ENCODE peak calls at places on chromosomes 2 and 18, in nine cellular contexts. R, Q, H, X, Y, A, S, J and F are unnamed samples.
A peak's percentile ranks its signal among the peaks of the same experiment; 100 is the strongest.

GRCh38 chr2:40165503-40165867 is 286.4 kb downstream of the SLC8A1 start:
- DNase-seq in R (peak; percentile 33), A (peak; percentile 42), J (no peak), Y (no peak), S (no peak), Q (no peak), H (no peak), X (no peak), F (no peak)

GRCh38 chr2:17830053-17831034 is 14.1 kb downstream of the MSGN1 start:
- DNase-seq in X (peak; percentile 26), Q (peak; percentile 66), A (peak; percentile 14), R (peak; percentile 54), Y (peak; percentile 91), H (peak; percentile 63), S (no peak), J (peak; percentile 72), F (peak; percentile 75)

GRCh38 chr2:26238301-26238958 is 6.0 kb downstream of the HADHA start:
- DNase-seq in S (no peak), X (no peak), R (no peak), Q (peak; percentile 26), A (no peak), Y (no peak), J (no peak), H (no peak), F (no peak)

GRCh38 chr2:223865907-223866508 is 28.6 kb upstream of the AP1S3 start:
- DNase-seq in J (no peak), S (no peak), R (no peak), X (no peak), Q (no peak), H (peak; percentile 28), A (no peak), Y (no peak), F (no peak)

GRCh38 chr2:27024812-27025211 is 8.0 kb upstream of the TMEM214 start:
- DNase-seq in Y (peak; percentile 38), H (no peak), R (no peak), A (no peak), J (no peak), X (no peak), S (no peak), Q (no peak), F (no peak)

GRCh38 chr2:201233192-201234166 is 26.9 kb upstream of the CASP8 start:
- DNase-seq in Y (no peak), X (peak; percentile 65), S (no peak), R (no peak), Q (no peak), J (peak; percentile 84), A (no peak), H (peak; percentile 96), F (peak; percentile 83)

GRCh38 chr2:137096693-137097092 is 331.3 kb downstream of the THSD7B start:
- DNase-seq in S (no peak), H (peak; percentile 1), R (no peak), X (no peak), Y (no peak), A (no peak), J (no peak), Q (no peak), F (no peak)

GRCh38 chr18:13313006-13313661 is 94.6 kb downstream of the LDLRAD4 start:
- DNase-seq in J (no peak), R (no peak), S (no peak), X (no peak), Y (no peak), H (no peak), Q (no peak), A (no peak), F (no peak)

GRCh38 chr2:238239552-238239871 is 326 bp downstream of the HES6 start:
- DNase-seq in J (no peak), Y (peak; percentile 71), Q (no peak), R (no peak), S (no peak), A (no peak), H (peak; percentile 21), X (no peak), F (no peak)

GRCh38 chr2:238238311-238238765 is 1.5 kb downstream of the HES6 start:
- DNase-seq in X (no peak), A (no peak), J (no peak), S (no peak), H (no peak), Y (no peak), Q (no peak), R (no peak), F (no peak)

GRCh38 chr2:238240761-238241711 is 1.2 kb upstream of the HES6 start:
- DNase-seq in S (no peak), X (no peak), Q (no peak), A (no peak), H (peak; percentile 67), R (no peak), Y (peak; percentile 86), J (peak; percentile 64), F (no peak)

GRCh38 chr2:238238766-238239551 is 879 bp downstream of the HES6 start:
- DNase-seq in X (no peak), J (no peak), A (no peak), S (no peak), Y (peak; percentile 52), Q (no peak), R (no peak), H (no peak), F (no peak)

GRCh38 chr2:238239872-238240760 is at the start of gene HES6:
- DNase-seq in R (peak; percentile 71), X (no peak), Y (peak; percentile 97), S (peak; percentile 60), Q (peak; percentile 80), J (peak; percentile 97), A (peak; percentile 48), H (peak; percentile 91), F (peak; percentile 93)
- TF ChIP-seq CTCF in R (no peak), X (no peak), Y (no peak), S (no peak), Q (no peak), J (no peak), A (no peak), H (no peak), F (no peak)

GRCh38 chr2:61949458-61950107 is 44.1 kb downstream of the COMMD1 start:
- DNase-seq in J (no peak), R (no peak), Y (no peak), A (no peak), H (peak; percentile 24), S (no peak), X (no peak), Q (no peak), F (no peak)

GRCh38 chr2:61950133-61950560 is 44.7 kb downstream of the COMMD1 start:
- DNase-seq in J (no peak), X (no peak), Y (no peak), A (no peak), R (no peak), S (no peak), Q (no peak), H (no peak), F (no peak)

GRCh38 chr2:61950571-61951315 is 45.3 kb downstream of the COMMD1 start:
- DNase-seq in X (no peak), Y (no peak), Q (no peak), A (no peak), J (no peak), H (no peak), R (no peak), S (no peak), F (no peak)

GRCh38 chr2:61952291-61952690 is 46.8 kb downstream of the COMMD1 start:
- DNase-seq in Q (no peak), S (no peak), Y (no peak), J (no peak), A (no peak), X (no peak), R (no peak), H (no peak), F (no peak)

DNA sequence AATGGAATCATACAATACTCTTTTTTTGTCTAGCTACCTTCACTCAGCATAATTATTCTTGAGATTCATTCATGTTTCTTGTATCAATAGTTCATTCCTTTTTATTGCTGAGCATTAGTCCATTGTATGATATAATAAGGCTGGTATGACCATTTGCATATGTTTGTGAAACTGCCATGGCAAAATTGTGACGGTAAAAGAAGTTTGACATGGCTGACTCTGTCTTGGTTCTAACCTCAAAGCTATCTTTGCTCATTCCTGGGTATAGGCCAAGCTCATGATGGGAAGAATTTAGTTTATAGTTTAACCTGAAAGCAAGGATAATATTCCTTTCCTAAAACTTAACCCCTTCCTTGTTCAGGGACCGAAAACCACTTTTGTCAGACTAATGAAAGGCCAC is 46.4 kb downstream of the COMMD1 start:
- DNase-seq in S (no peak), R (no peak), A (no peak), J (no peak), Y (no peak), X (no peak), H (no peak), Q (no peak), F (no peak)
- TF ChIP-seq CTCF in S (no peak), R (no peak), A (no peak), J (no peak), Y (no peak), X (no peak), H (no peak), Q (no peak), F (no peak)

DNA sequence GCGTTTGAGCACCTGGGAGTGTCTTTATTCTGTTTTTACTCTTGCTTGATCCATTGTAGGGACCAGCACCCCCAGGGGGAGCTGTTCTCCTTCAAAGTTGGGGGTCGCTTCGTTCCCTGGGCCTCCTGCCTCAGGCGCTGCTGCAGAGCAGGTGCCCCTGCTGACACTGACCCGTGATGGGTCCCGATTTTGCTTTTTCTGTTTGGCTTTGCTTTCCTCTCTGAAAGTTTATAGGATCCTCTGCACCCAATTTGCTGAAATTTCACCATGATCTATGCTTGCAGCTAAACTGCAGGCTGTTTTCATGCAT is 22.9 kb upstream of the FAHD2A start:
- DNase-seq in A (no peak), Y (no peak), Q (no peak), J (peak; percentile 32), S (no peak), X (no peak), H (no peak), R (no peak), F (no peak)
- TF ChIP-seq CTCF in A (no peak), Y (no peak), Q (no peak), J (no peak), S (no peak), X (peak; percentile 36), H (peak; percentile 12), R (no peak), F (no peak)

GRCh38 chr2:46780411-46780800 is 135.2 kb downstream of the MCFD2 start:
- DNase-seq in S (no peak), X (no peak), Q (peak; percentile 84), A (no peak), R (no peak), H (no peak), Y (no peak), J (no peak), F (no peak)

GRCh38 chr2:46780801-46781445 is 134.7 kb downstream of the MCFD2 start:
- DNase-seq in R (no peak), S (no peak), X (no peak), Y (peak; percentile 85), Q (peak; percentile 89), A (no peak), J (no peak), H (no peak), F (no peak)

GRCh38 chr2:46781468-46782189 is 134.0 kb downstream of the MCFD2 start:
- DNase-seq in A (no peak), Y (no peak), S (no peak), H (no peak), J (no peak), Q (peak; percentile 36), R (no peak), X (no peak), F (no peak)

GRCh38 chr2:46778516-46778915 is 137.1 kb downstream of the MCFD2 start:
- DNase-seq in S (no peak), A (no peak), J (no peak), X (no peak), Q (no peak), H (no peak), R (no peak), Y (no peak), F (no peak)

GRCh38 chr2:46779447-46779941 is 136.1 kb downstream of the MCFD2 start:
- DNase-seq in A (no peak), H (no peak), Q (no peak), Y (no peak), S (no peak), R (no peak), X (no peak), J (no peak), F (no peak)
- TF ChIP-seq CTCF in A (no peak), H (no peak), Q (no peak), Y (no peak), S (no peak), R (no peak), X (no peak), J (no peak), F (no peak)